ENCODE peak calls at places on chromosome 10, in nine cellular contexts. C is NCI-H1417; W is PC-3; J is activated CD8-positive, alpha-beta memory T cell treated with anti-CD3 and anti-CD28 coated beads for 48 hours; O is T-helper 1 cell; H is stimulated activated naive CD8-positive, alpha-beta T cell treated with anti-CD3 and anti-CD28 coated beads, Interleukin-15, Interleukin-2, amounts not matched to agents 100 U/mL and 50 U/mL, for 24 hours; N is activated T-helper 2 cell treated with anti-CD3 and anti-CD28 coated beads, Interferon-gamma antibody, Interleukin-2, Interleukin-4, amounts not matched to agents 10 μg/mL and 5 μg/mL and 100 μg/mL, durations not matched to agents 14 hours and 24 hours and 36 hours; Q is glutamatergic neuron; K is stimulated activated CD8-positive, alpha-beta memory T cell treated with anti-CD3 and anti-CD28 coated beads, Interleukin-15, amount 100 ng/mL, for 1 hour. L is an unnamed sample.

GRCh38 chr10:132904169-132904813 is 38.1 kb downstream of the CFAP46 start:
- DNase-seq in C (peak), W (peak), J (no peak), O (no peak), H (peak), N (no peak), Q (peak), K (no peak), L (peak)

GRCh38 chr10:86688398-86688921 is 20.1 kb downstream of the LDB3 start:
- DNase-seq in C (peak), W (peak), J (no peak), O (no peak), H (peak), N (peak), Q (peak), K (peak), L (peak)

GRCh38 chr10:72063703-72064391 is 24.5 kb downstream of the SPOCK2 start:
- DNase-seq in C (no peak), W (peak), J (no peak), O (no peak), H (no peak), N (no peak), Q (no peak), K (no peak), L (no peak)

GRCh38 chr10:77795426-77796055 is 131.0 kb downstream of the DLG5 start:
- DNase-seq in C (no peak), W (no peak), J (no peak), O (no peak), H (no peak), N (no peak), Q (no peak), K (no peak), L (no peak)

GRCh38 chr10:46328853-46329689 is 42.3 kb downstream of the ANTXRL start:
- DNase-seq in C (no peak), W (no peak), J (no peak), O (no peak), H (no peak), N (no peak), Q (no peak), K (no peak), L (no peak)

GRCh38 chr10:26217396-26218105 is 977 bp downstream of the GAD2 start:
- DNase-seq in C (peak), W (no peak), J (no peak), O (no peak), H (no peak), N (no peak), Q (peak), K (no peak), L (peak)

GRCh38 chr10:43137701-43137970 is 609 bp upstream of the CSGALNACT2 start:
- DNase-seq in C (peak), W (peak), J (no peak), O (no peak), H (peak), N (no peak), Q (peak), K (no peak), L (no peak)

GRCh38 chr10:34821587-34822585 is 6.8 kb upstream of the PARD3 start:
- DNase-seq in C (no peak), W (peak), J (no peak), O (no peak), H (no peak), N (no peak), Q (no peak), K (no peak), L (no peak)

GRCh38 chr10:60722623-60723022 is 55.7 kb upstream of the CDK1 start:
- DNase-seq in C (no peak), W (peak), J (no peak), O (no peak), H (no peak), N (no peak), Q (no peak), K (no peak), L (no peak)

GRCh38 chr10:96556003-96556402 is 30.8 kb downstream of the TM9SF3 start:
- DNase-seq in C (no peak), W (peak), J (no peak), O (no peak), H (no peak), N (no peak), Q (no peak), K (no peak), L (peak)

GRCh38 chr10:9877978-9878377 is 1139.7 kb upstream of the CELF2 start:
- DNase-seq in C (no peak), W (no peak), J (no peak), O (no peak), H (no peak), N (no peak), Q (no peak), K (no peak), L (no peak)

L was measured in NCI-H524.